ENCODE peak calls at places on chromosomes 11 and 22, in eight cellular contexts. R is anterior cingulate cortex; L is activated naive CD4-positive, alpha-beta T cell; H is adipocyte; S is heart left ventricle; D is cardiac fibroblast; J is T-helper 1 cell; T is fibroblast of mammary gland. V is an unnamed sample.

GRCh38 chr11:120695426-120695825 is 183.9 kb downstream of the GRIK4 start:
- DNase-seq in R (no peak), L (no peak), H (no peak), S (no peak), D (no peak), J (no peak), T (no peak), V (no peak)

GRCh38 chr11:75204685-75205667 is 35.6 kb upstream of the TPBGL start:
- DNase-seq in R (peak), L (peak), H (peak), S (peak), D (peak), J (peak), T (peak), V (peak)

GRCh38 chr22:24698266-24698926 is 76.1 kb downstream of the PIWIL3 start:
- DNase-seq in R (no peak), L (no peak), H (no peak), S (no peak), D (no peak), J (no peak), T (no peak), V (no peak)

GRCh38 chr11:77999446-77999845 is 5.0 kb upstream of the INTS4 start:
- DNase-seq in R (no peak), L (no peak), H (no peak), S (no peak), D (no peak), J (no peak), T (no peak), V (no peak)

GRCh38 chr11:120554771-120555432 is 43.4 kb downstream of the GRIK4 start:
- DNase-seq in R (peak), L (no peak), H (no peak), S (no peak), D (no peak), J (no peak), T (no peak), V (peak)

GRCh38 chr22:35056486-35056885 is 9.5 kb upstream of the ISX start:
- DNase-seq in R (no peak), L (no peak), H (no peak), S (no peak), D (no peak), J (no peak), T (no peak), V (no peak)

GRCh38 chr11:73140213-73141030 is 1.7 kb downstream of the FCHSD2 start:
- DNase-seq in R (peak), L (no peak), H (peak), S (no peak), D (peak), J (peak), T (peak), V (no peak)

GRCh38 chr11:35313066-35313765 is 106.1 kb downstream of the SLC1A2 start:
- DNase-seq in R (no peak), L (no peak), H (no peak), S (no peak), D (no peak), J (no peak), T (no peak), V (no peak)

GRCh38 chr11:40292636-40293585 is 1166.5 kb downstream of the LRRC4C start:
- DNase-seq in R (peak), L (no peak), H (peak), S (no peak), D (no peak), J (no peak), T (no peak), V (peak)

GRCh38 chr11:18650859-18651557 is 16.9 kb upstream of the SPTY2D1 start:
- DNase-seq in R (no peak), L (no peak), H (peak), S (peak), D (peak), J (peak), T (peak), V (peak)

GRCh38 chr11:35615911-35616900 is 2.1 kb upstream of the FJX1 start:
- DNase-seq in R (no peak), L (no peak), H (peak), S (no peak), D (peak), J (peak), T (peak), V (peak)

V was measured in H4.